ENCODE peak calls at places on chromosomes 2 and 18, in nine cellular contexts. O is AG10803, R is GM12865, V is GM23338, T is colonic mucosa, K is GM06990, X is coronary artery, Q is HFF-Myc, F is PC-9. U is an unnamed sample.

GRCh38 chr2:111116843-111117665 is 3.7 kb upstream of the BCL2L11 start:
- DNase-seq in T (peak; percentile 90), O (peak; percentile 60), R (peak; percentile 81), V (peak; percentile 95), F (no peak), Q (no peak), K (peak; percentile 52), X (peak; percentile 83), U (peak; percentile 46)

GRCh38 chr2:241300000-241300399 is 15.5 kb downstream of the HDLBP start:
- DNase-seq in F (no peak), X (no peak), K (no peak), V (peak; percentile 52), T (no peak), R (no peak), Q (no peak), O (no peak), U (no peak)

GRCh38 chr18:27411911-27412310 is 226.8 kb upstream of the CHST9 start:
- DNase-seq in R (no peak), V (no peak), Q (no peak), T (no peak), O (no peak), X (no peak), K (no peak), F (peak; percentile 64), U (peak; percentile 0)

GRCh38 chr2:189608799-189609422 is 28.3 kb upstream of the SLC40A1 start:
- DNase-seq in R (no peak), X (no peak), O (peak; percentile 51), T (no peak), V (no peak), K (no peak), F (no peak), Q (no peak), U (peak; percentile 33)

GRCh38 chr2:109690822-109691541 is 76.8 kb downstream of the SOWAHC start:
- DNase-seq in V (no peak), F (peak; percentile 79), R (no peak), O (no peak), Q (no peak), K (no peak), X (no peak), T (peak; percentile 93), U (no peak)

GRCh38 chr2:100283724-100284501 is 38.4 kb downstream of the LONRF2 start:
- DNase-seq in X (no peak), V (no peak), Q (peak; percentile 82), R (no peak), F (no peak), T (no peak), O (no peak), K (no peak), U (no peak)

GRCh38 chr2:148552675-148553331 is 91.7 kb upstream of the EPC2 start:
- DNase-seq in R (peak; percentile 40), O (no peak), V (no peak), F (no peak), X (no peak), T (no peak), K (no peak), Q (no peak), U (no peak)

GRCh38 chr2:60926751-60927568 is 45.6 kb downstream of the REL start:
- DNase-seq in O (peak; percentile 87), Q (peak; percentile 9), V (no peak), K (no peak), T (no peak), X (no peak), F (no peak), R (no peak), U (peak; percentile 67)

GRCh38 chr2:226334981-226335720 is 464.5 kb downstream of the IRS1 start:
- DNase-seq in R (no peak), O (peak; percentile 42), X (no peak), T (no peak), V (no peak), Q (no peak), K (peak; percentile 17), F (no peak), U (no peak)

GRCh38 chr18:23710946-23711345 is 21.7 kb downstream of the LAMA3 start:
- DNase-seq in X (no peak), O (no peak), K (no peak), F (no peak), Q (no peak), V (no peak), R (no peak), T (no peak), U (no peak)

GRCh38 chr2:69589973-69590652 is 53.4 kb downstream of the AAK1 start:
- DNase-seq in Q (no peak), K (no peak), X (no peak), R (no peak), O (no peak), F (no peak), V (no peak), T (no peak), U (peak; percentile 30)

GRCh38 chr2:191626497-191627151 is 51.3 kb upstream of the NABP1 start:
- DNase-seq in F (peak; percentile 81), R (no peak), K (no peak), T (no peak), V (no peak), X (no peak), O (peak; percentile 89), Q (no peak), U (peak; percentile 72)

GRCh38 chr2:118860506-118860905 is 13.1 kb upstream of the EN1 start:
- DNase-seq in T (no peak), X (peak; percentile 36), F (peak; percentile 78), O (no peak), Q (no peak), R (no peak), K (no peak), V (no peak), U (no peak)

GRCh38 chr2:118857677-118858484 is 10.4 kb upstream of the EN1 start:
- DNase-seq in V (peak; percentile 56), O (no peak), T (no peak), F (no peak), R (no peak), Q (no peak), X (no peak), K (no peak), U (peak; percentile 33)

GRCh38 chr2:118856978-118857676 is 9.7 kb upstream of the EN1 start:
- DNase-seq in Q (no peak), X (peak; percentile 54), R (no peak), V (peak; percentile 48), O (no peak), K (no peak), F (no peak), T (no peak), U (peak; percentile 28)

GRCh38 chr2:118859157-118859770 is 11.8 kb upstream of the EN1 start:
- DNase-seq in Q (no peak), V (peak; percentile 60), X (peak; percentile 65), K (no peak), T (no peak), O (no peak), F (no peak), R (no peak), U (no peak)

DNA sequence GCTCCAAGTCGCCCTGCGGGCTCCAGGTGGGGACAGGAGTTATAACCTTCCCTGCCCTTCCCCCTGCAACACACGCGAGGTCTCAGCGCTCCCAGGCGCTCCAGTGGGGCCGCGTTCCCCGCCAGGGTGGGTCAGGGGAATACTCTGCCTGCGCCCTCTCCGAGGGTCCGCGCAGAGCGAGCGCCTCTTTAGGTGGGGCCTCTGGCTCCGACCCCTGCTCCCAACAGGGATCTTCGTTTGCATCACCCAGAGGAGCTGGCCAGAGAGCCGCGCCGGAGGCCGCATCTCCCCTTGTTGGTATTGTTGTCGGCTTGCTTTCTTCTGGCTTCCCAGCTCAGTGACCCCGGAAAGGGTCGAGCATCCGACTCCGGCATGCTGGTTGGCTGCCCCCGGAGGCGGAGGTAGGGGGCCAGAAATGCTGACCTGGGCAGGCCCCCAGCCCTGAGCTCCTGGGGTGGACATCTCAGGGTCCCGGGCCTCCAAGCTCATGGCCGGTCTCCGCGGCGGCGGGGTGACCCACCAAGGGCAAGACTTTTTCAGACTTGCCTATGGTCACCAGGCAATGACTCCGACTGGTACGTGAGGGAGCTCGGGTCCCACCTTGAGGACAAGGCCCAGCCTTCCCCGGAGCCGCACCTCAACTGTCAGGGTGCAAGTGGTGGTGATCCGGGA is 11.2 kb upstream of the EN1 start:
- DNase-seq in X (peak; percentile 68), K (no peak), Q (no peak), T (no peak), R (no peak), V (peak; percentile 59), F (no peak), O (no peak), U (no peak)
- H3K4me3 ChIP-seq in X (no peak overlapping the region), K (no peak overlapping the region), Q (no peak overlapping the region), T (no peak overlapping the region), R (no peak overlapping the region), V (peak overlapping the region; percentile 60), F (no peak overlapping the region), O (no peak overlapping the region), U (no peak overlapping the region)

DNA sequence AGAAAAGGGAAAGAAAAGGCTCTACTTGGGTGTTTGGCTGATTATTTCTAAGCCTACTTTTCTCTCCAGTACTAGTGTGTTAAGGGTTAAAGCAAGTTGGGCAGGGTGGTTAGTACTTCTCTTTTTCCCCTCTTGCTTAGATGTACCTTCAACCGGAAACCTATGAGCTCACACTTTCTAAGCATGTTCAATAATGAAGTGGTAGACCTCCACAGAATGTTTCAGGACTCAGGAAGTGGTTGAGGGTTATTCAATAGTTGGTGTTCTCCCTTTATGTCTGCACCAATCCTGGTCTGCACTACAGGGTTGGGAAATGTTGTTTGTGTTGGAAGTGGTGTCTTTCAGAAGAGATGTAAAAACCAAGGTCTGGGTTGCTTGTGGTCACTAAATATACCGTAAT is 137.1 kb downstream of the ZEB2 start:
- DNase-seq in F (no peak), R (peak; percentile 80), O (no peak), V (no peak), T (no peak), X (no peak), K (peak; percentile 76), Q (no peak), U (no peak)
- H3K4me3 ChIP-seq in F (no peak overlapping the region), R (no peak overlapping the region), O (no peak overlapping the region), V (no peak overlapping the region), T (no peak overlapping the region), X (no peak overlapping the region), K (no peak overlapping the region), Q (no peak overlapping the region), U (no peak overlapping the region)

DNA sequence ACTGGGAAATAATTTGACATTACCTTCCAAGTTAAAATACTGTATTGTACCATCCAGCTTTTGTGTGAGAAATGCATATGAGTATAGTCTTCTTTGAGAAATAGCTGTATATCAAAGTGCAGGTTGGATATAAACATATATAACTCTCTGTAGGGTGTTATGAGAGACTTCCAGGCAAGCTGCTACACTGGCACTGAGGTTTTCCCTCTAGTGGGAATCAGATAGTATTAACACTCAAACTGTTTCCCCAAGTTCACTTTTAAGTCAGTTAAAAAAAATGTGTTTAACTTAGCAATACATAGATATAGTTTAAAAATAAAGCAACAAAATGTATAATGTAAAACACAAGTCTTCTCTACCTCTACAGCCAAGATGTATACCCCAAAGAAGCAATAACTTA is 368.4 kb upstream of the SLC8A1 start:
- DNase-seq in X (no peak), F (no peak), K (no peak), R (no peak), V (no peak), Q (no peak), O (peak; percentile 12), T (no peak), U (peak; percentile 26)
- H3K4me3 ChIP-seq in X (no peak overlapping the region), F (no peak overlapping the region), K (no peak overlapping the region), R (no peak overlapping the region), V (no peak overlapping the region), Q (no peak overlapping the region), O (peak overlapping the region; percentile 4), T (no peak overlapping the region), U (no peak overlapping the region)

DNA sequence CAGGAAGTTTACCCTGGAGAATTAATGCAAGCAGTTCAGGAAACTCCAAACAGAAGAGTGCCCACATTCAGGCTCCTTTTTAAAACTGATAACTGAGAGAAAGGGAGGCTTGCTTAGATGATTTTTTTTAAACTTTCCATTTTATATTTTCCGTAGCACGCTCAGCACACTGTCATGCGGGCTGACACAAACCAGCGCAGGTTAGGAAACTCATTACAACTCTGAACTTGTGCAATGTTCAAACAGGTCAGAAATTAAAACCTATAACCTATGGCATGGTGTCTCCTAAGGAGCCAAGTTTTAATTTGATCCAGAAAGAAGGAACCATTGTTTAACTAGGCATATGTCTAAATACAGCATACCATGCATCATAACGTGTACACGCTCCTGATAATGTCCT is 117.7 kb upstream of the SMIM21 start:
- DNase-seq in T (no peak), F (no peak), R (no peak), V (no peak), O (no peak), Q (no peak), X (no peak), K (no peak), U (no peak)
- H3K4me3 ChIP-seq in T (no peak overlapping the region), F (no peak overlapping the region), R (no peak overlapping the region), V (no peak overlapping the region), O (no peak overlapping the region), Q (no peak overlapping the region), X (no peak overlapping the region), K (no peak overlapping the region), U (no peak overlapping the region)

U was measured in foreskin fibroblast.